ENCODE peak calls at places on chromosomes 12 and 14, in four cellular contexts. N, O, R and K are unnamed samples.

GRCh38 chr12:104741497-104742367 is 216.4 kb downstream of the SLC41A2 start:
- DNase-seq in N (no peak), O (peak; percentile 41), R (no peak), K (no peak)

GRCh38 chr12:34603382-34604035 is 581.2 kb downstream of the ALG10 start:
- DNase-seq in R (no peak), N (no peak), O (no peak), K (no peak)

GRCh38 chr12:29131539-29131938 is 17.5 kb upstream of the FAR2 start:
- DNase-seq in O (no peak), R (no peak), N (peak; percentile 13), K (no peak)

GRCh38 chr12:117842220-117842619 is 126.6 kb downstream of the KSR2 start:
- DNase-seq in O (no peak), N (no peak), R (no peak), K (no peak)

GRCh38 chr14:21921453-21921852 is 247.8 kb upstream of the OR4E1 start:
- DNase-seq in O (no peak), N (no peak), R (no peak), K (no peak)

GRCh38 chr12:95529693-95530225 is 21.5 kb downstream of the USP44 start:
- DNase-seq in N (peak; percentile 52), R (no peak), O (no peak), K (no peak)

GRCh38 chr14:39266589-39266870 is 32.8 kb downstream of the MIA2 start:
- DNase-seq in R (peak; percentile 5), N (peak; percentile 73), O (no peak), K (peak; percentile 45)

GRCh38 chr14:95814363-95815225 is 62.0 kb upstream of the TUNAR start:
- DNase-seq in R (no peak), N (no peak), O (no peak), K (no peak)

GRCh38 chr14:96053600-96054381 is 14.6 kb downstream of the C14orf132 start:
- DNase-seq in R (no peak), O (no peak), N (peak; percentile 100), K (peak; percentile 38)

GRCh38 chr12:59365133-59365532 is 230.7 kb upstream of the SLC16A7 start:
- DNase-seq in O (no peak), R (no peak), N (no peak), K (no peak)

GRCh38 chr14:75910048-75910447 is 71.7 kb downstream of the TGFB3 start:
- DNase-seq in N (no peak), O (no peak), R (no peak), K (no peak)

GRCh38 chr12:55636116-55636655 is 506 bp upstream of the OR10P1 start:
- DNase-seq in N (no peak), O (no peak), R (no peak), K (no peak)

GRCh38 chr14:63544641-63545234 is 1.6 kb upstream of the PPP2R5E start:
- DNase-seq in N (peak; percentile 64), R (no peak), O (no peak), K (no peak)

GRCh38 chr14:74333909-74334308 is 14.4 kb upstream of the VRTN start:
- DNase-seq in N (peak; percentile 81), O (no peak), R (no peak), K (peak; percentile 30)

GRCh38 chr12:22334696-22335290 is at the start of gene ST8SIA1:
- DNase-seq in R (no peak), O (peak; percentile 77), N (peak; percentile 44), K (no peak)
- H2AFZ ChIP-seq in R (peak within 1 kb of the TSS; percentile 86), O (peak within 1 kb of the TSS; percentile 83), N (peak within 1 kb of the TSS; percentile 78), K (peak within 1 kb of the TSS; percentile 91)

GRCh38 chr12:120204171-120204570 is 3.3 kb upstream of the RPLP0 start:
- DNase-seq in O (no peak), R (no peak), N (no peak), K (no peak)

GRCh38 chr12:120196363-120196762 is 1.8 kb upstream of the GCN1 start:
- DNase-seq in O (no peak), R (no peak), N (no peak), K (peak; percentile 35)

GRCh38 chr12:120199025-120199424 is 1.9 kb downstream of the RPLP0 start:
- DNase-seq in R (no peak), O (no peak), N (no peak), K (no peak)

GRCh38 chr12:120197542-120197887 is 3.0 kb upstream of the GCN1 start:
- DNase-seq in R (no peak), N (no peak), O (no peak), K (no peak)

DNA sequence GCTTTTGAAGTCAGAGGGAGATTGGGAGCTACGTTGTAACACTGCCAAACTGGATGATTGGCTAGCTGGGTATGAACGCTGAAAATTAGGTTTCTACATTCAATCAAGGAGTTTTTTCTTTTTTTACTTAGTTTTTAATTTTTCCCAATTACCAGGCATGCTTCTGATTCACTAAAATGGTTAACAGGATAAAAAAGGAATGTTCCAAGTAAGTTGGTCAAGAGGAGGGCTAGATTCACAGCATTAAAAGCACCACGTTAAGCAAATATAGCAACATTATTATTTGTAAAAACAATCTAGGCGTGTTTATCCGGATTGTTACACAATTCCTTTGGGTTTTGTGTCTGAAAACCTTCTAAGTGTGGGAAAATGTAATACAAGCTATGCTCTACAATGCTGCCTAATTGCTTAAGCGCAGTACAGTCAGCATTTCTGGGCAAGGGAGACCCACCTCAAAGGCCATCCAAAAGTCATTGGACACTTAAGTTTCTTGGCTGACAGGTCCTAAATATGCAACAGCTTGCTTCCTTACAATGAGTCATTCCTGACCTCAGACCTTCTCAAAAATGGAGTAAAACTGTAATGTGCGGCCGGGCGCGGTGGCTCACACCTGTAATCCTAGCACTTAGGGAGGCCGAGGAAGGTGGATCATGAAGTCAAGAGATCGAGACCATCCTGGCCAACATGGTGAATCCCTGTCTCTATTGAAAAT is 1.2 kb downstream of the RPLP0 start:
- DNase-seq in N (peak; percentile 92), O (no peak), R (no peak), K (peak; percentile 63)
- H3K36me3 ChIP-seq in N (peaks cover 37% of the 10 kb centered on the region), O (peaks cover 45% of the 10 kb centered on the region), R (peaks cover 39% of the 10 kb centered on the region), K (peaks cover 28% of the 10 kb centered on the region)

GRCh38 chr12:53927220-53928029 is 11.2 kb upstream of the HOXC13 start:
- DNase-seq in O (peak; percentile 55), R (no peak), N (no peak), K (no peak)
- TF ChIP-seq EZH2 in O (peak; percentile 98), R (peak; percentile 99), N (peak; percentile 66), K (no peak)

DNA sequence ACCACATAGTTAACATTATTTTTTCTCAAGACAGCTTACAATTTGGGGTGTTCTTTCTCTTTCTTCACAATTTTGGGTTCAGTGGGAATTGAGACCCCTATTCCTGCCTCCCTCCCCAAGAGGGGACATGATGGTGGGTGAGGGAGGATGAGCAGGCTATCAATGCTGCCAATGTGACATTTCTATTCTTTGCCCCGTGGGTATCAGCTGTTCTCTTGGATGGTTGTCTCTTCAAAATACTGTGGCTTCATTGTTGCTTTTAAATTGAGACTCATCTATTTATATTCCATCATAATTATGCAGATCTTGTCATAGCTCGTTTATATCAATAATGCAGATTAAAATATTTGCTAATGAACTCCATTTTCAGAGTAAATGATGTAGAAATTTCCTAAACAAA is 56.5 kb upstream of the ANO4 start:
- DNase-seq in O (no peak), R (no peak), N (no peak), K (no peak)
- H2AFZ ChIP-seq in O (no peak overlapping the region), R (no peak overlapping the region), N (no peak overlapping the region), K (no peak overlapping the region)

DNA sequence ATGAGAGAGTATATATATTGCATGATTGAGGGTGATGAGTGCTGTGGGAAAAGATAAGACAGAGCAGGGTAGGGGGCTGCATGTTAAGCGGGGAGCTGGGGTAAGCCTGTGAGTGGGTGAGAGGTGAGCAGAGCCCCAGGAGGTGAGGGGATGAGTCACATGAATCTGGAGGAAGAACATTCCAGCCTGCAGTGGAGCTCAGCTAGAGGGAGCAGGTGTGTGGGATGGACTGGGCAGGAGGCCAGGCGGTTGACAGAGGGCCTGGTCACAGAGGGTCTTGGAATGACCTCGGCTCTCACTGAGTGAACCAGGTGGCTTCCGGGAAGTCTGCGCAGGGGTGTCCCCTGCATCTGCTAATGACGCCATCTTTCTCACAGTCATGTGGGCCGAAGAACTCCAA is 44.4 kb downstream of the GIT2 start:
- DNase-seq in R (no peak), O (no peak), N (peak; percentile 58), K (peak; percentile 88)
- H3K36me3 ChIP-seq in R (peaks cover 3% of the 10 kb centered on the region), O (peaks cover 9% of the 10 kb centered on the region), N (peaks cover 31% of the 10 kb centered on the region), K (peaks cover 27% of the 10 kb centered on the region)

GRCh38 chr12:74849801-74850200 is 312.2 kb downstream of the ATXN7L3B start:
- DNase-seq in R (no peak), N (peak; percentile 2), O (no peak), K (no peak)
- TF ChIP-seq EZH2 in R (no peak), N (no peak), O (no peak), K (no peak)

GRCh38 chr14:64826333-64826732 is 53.4 kb downstream of the SPTB start:
- DNase-seq in N (peak; percentile 47), R (no peak), O (no peak), K (no peak)

GRCh38 chr14:64821651-64822050 is 58.1 kb downstream of the SPTB start:
- DNase-seq in N (no peak), O (no peak), R (no peak), K (no peak)

GRCh38 chr14:64825006-64825405 is 54.7 kb downstream of the SPTB start:
- DNase-seq in O (no peak), N (no peak), R (no peak), K (no peak)

GRCh38 chr14:64825498-64825897 is 54.2 kb downstream of the SPTB start:
- DNase-seq in R (no peak), N (no peak), O (no peak), K (no peak)

GRCh38 chr14:64823305-64823985 is 56.3 kb downstream of the SPTB start:
- DNase-seq in O (peak; percentile 90), R (peak; percentile 41), N (peak; percentile 86), K (peak; percentile 56)
- H2AFZ ChIP-seq in O (peak overlapping the region; percentile 91), R (peak overlapping the region; percentile 45), N (peak overlapping the region; percentile 54), K (peak overlapping the region; percentile 66)